ENCODE peak calls at places on chromosomes 5 and 9, in eight cellular contexts. K, V, Y, P, C, E, W and Q are unnamed samples.

GRCh38 chr5:31833005-31833404 is 194.1 kb downstream of the PDZD2 start:
- DNase-seq in K (no peak), V (no peak), Y (no peak), P (no peak), C (no peak), E (no peak), W (no peak), Q (no peak)

GRCh38 chr9:93325307-93326035 is 126.0 kb upstream of the FAM120A start:
- DNase-seq in K (no peak), V (no peak), Y (no peak), P (no peak), C (no peak), E (no peak), W (no peak), Q (no peak)

GRCh38 chr5:36079200-36079761 is 12.6 kb upstream of the UGT3A2 start:
- DNase-seq in K (peak), V (no peak), Y (no peak), P (no peak), C (peak), E (no peak), W (peak), Q (no peak)

GRCh38 chr5:180111273-180111695 is 39.7 kb upstream of the RNF130 start:
- DNase-seq in K (no peak), V (no peak), Y (no peak), P (peak), C (no peak), E (no peak), W (no peak), Q (no peak)

GRCh38 chr5:133032852-133033742 is 6.7 kb upstream of the ZCCHC10 start:
- DNase-seq in K (no peak), V (no peak), Y (no peak), P (no peak), C (peak), E (no peak), W (peak), Q (no peak)

GRCh38 chr9:70389642-70390266 is 24.7 kb downstream of the KLF9 start:
- DNase-seq in K (no peak), V (no peak), Y (no peak), P (no peak), C (no peak), E (no peak), W (no peak), Q (no peak)

GRCh38 chr5:61301820-61302563 is 30.1 kb upstream of the ZSWIM6 start:
- DNase-seq in K (peak), V (no peak), Y (peak), P (no peak), C (no peak), E (no peak), W (no peak), Q (no peak)

GRCh38 chr5:75509956-75510355 is 1.5 kb downstream of the CERT1 start:
- DNase-seq in K (no peak), V (no peak), Y (no peak), P (no peak), C (no peak), E (no peak), W (no peak), Q (no peak)

GRCh38 chr5:87826507-87826906 is 413.8 kb upstream of the CCNH start:
- DNase-seq in K (no peak), V (no peak), Y (no peak), P (no peak), C (no peak), E (no peak), W (no peak), Q (no peak)

GRCh38 chr5:6029811-6030271 is 348.5 kb downstream of the MED10 start:
- DNase-seq in K (no peak), V (no peak), Y (no peak), P (no peak), C (no peak), E (no peak), W (no peak), Q (no peak)

GRCh38 chr9:13841801-13842462 is 472.0 kb downstream of the NFIB start:
- DNase-seq in K (no peak), V (no peak), Y (no peak), P (no peak), C (peak), E (no peak), W (no peak), Q (no peak)

GRCh38 chr5:3511774-3512173 is 83.9 kb upstream of the IRX1 start:
- DNase-seq in K (no peak), V (no peak), Y (no peak), P (no peak), C (no peak), E (no peak), W (no peak), Q (no peak)

GRCh38 chr5:146291421-146292074 is 47.1 kb upstream of the POU4F3 start:
- DNase-seq in K (peak), V (no peak), Y (no peak), P (no peak), C (peak), E (no peak), W (peak), Q (no peak)

GRCh38 chr5:174315471-174315870 is 270.0 kb downstream of the NSG2 start:
- DNase-seq in K (no peak), V (no peak), Y (no peak), P (no peak), C (no peak), E (no peak), W (no peak), Q (no peak)

GRCh38 chr5:31021181-31021624 is 172.3 kb upstream of the CDH6 start:
- DNase-seq in K (no peak), V (no peak), Y (no peak), P (no peak), C (no peak), E (no peak), W (no peak), Q (no peak)

GRCh38 chr9:70901013-70901412 is 220.4 kb downstream of the TRPM3 start:
- DNase-seq in K (no peak), V (no peak), Y (no peak), P (no peak), C (no peak), E (no peak), W (no peak), Q (no peak)

DNA sequence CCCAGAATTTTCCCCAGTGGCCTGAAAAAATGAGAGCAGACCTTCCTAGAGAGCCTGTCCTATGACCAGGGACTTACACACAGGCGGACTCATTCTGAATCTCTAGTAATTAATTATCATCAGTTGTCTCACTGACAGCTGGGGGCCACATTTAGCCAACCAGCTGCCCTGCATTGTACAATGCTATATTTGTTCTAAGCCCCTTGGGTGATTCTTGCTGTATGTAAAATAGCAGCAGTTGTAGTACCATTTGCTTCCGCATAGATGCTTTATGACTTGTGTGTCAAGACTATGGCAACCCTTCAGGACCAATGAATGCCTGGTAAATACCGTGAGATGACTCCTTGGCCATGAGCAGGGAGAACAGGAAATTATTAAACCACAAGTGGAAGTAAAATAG is 415.4 kb upstream of the SEMA6A start:
- DNase-seq in K (no peak), V (no peak), Y (no peak), P (no peak), C (peak), E (no peak), W (no peak), Q (no peak)
- TF ChIP-seq CTCF in K (no peak), V (no peak), Y (no peak), P (no peak), C (no peak), E (no peak), W (no peak), Q (no peak)

GRCh38 chr9:121269030-121269887 is 1.3 kb downstream of the GSN start:
- DNase-seq in K (no peak), V (no peak), Y (no peak), P (no peak), C (peak), E (peak), W (no peak), Q (no peak)

GRCh38 chr9:121268598-121269029 is 652 bp downstream of the GSN start:
- DNase-seq in K (no peak), V (no peak), Y (no peak), P (no peak), C (no peak), E (no peak), W (no peak), Q (no peak)

GRCh38 chr9:121266906-121267650 is 884 bp upstream of the GSN start:
- DNase-seq in K (no peak), V (no peak), Y (no peak), P (no peak), C (no peak), E (no peak), W (no peak), Q (no peak)

GRCh38 chr9:121266356-121266755 is 1.6 kb upstream of the GSN start:
- DNase-seq in K (no peak), V (no peak), Y (no peak), P (no peak), C (no peak), E (no peak), W (no peak), Q (no peak)

DNA sequence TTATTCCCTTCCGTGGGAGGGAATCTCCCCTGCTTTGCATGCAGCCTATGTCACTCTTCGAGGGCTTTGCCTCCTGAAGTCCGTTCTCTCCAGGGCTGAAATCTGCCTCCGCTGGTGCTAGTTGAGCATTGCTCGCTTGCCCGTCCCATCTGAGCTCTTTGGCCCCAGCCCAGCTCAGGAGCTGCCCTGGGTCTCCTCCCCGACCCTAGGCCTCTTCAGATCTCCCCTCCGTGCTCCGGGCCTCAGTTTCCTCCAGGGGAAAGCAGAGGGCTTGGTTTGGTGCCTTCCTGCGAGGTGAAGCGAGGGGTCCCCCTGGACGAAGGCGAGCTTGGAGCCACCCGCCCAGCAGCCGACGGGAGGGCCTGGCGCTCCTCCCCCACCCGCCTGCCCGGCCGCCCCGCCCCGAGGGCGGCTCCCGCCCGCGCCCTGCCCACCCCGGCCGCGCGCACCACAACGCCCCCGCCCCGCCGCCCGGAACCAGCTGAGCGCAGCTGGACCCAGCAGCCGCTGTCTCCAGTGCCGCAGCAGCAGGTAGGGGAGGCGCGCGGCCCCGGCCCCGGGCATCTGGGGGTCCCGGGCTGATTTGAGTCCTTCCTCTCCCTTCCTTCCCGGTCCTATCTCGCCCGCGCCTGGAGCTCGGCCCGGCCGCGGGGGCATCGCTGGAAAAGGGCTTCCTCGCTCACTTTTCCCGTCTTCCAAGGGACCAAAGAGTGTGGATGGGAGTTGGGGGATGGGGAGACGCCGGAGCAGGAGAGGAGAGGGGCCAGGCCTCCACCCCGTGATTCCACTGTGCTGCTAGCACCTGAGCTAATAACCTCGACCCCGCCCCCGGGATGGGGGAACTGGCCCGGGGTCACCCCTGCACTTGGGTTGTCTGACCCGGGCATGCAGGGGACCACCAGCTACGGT is at the start of gene GSN:
- DNase-seq in K (no peak), V (peak), Y (no peak), P (peak), C (peak), E (peak), W (peak), Q (peak)
- TF ChIP-seq CTCF in K (no peak), V (no peak), Y (peak), P (no peak), C (no peak), E (peak), W (no peak), Q (no peak)

GRCh38 chr5:58965677-58966414 is 383.0 kb downstream of the RAB3C start:
- DNase-seq in K (no peak), V (no peak), Y (no peak), P (no peak), C (peak), E (no peak), W (no peak), Q (no peak)
- TF ChIP-seq CTCF in K (no peak), V (no peak), Y (no peak), P (no peak), C (peak), E (no peak), W (no peak), Q (peak)

DNA sequence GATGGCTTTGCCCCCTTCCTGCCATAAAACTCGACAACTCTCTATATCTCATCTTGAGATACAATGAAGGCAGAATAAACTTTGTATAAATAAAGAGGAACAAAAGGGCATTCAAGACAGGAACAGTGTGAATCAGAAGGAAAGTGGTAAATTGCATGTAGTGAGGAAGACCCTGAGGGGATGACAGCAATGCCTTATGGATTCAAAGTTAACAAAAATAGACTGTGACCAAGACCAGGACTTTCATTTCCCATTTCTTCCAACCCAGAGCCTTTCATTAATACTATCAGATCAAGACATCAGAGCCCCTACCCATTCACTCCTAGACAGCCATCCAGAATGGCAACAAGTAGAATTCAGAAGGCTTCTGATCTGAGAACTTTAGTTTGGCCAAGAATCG is 46.4 kb upstream of the ZNF462 start:
- DNase-seq in K (no peak), V (no peak), Y (no peak), P (no peak), C (no peak), E (no peak), W (no peak), Q (no peak)
- TF ChIP-seq CTCF in K (no peak), V (no peak), Y (no peak), P (no peak), C (no peak), E (no peak), W (no peak), Q (no peak)

DNA sequence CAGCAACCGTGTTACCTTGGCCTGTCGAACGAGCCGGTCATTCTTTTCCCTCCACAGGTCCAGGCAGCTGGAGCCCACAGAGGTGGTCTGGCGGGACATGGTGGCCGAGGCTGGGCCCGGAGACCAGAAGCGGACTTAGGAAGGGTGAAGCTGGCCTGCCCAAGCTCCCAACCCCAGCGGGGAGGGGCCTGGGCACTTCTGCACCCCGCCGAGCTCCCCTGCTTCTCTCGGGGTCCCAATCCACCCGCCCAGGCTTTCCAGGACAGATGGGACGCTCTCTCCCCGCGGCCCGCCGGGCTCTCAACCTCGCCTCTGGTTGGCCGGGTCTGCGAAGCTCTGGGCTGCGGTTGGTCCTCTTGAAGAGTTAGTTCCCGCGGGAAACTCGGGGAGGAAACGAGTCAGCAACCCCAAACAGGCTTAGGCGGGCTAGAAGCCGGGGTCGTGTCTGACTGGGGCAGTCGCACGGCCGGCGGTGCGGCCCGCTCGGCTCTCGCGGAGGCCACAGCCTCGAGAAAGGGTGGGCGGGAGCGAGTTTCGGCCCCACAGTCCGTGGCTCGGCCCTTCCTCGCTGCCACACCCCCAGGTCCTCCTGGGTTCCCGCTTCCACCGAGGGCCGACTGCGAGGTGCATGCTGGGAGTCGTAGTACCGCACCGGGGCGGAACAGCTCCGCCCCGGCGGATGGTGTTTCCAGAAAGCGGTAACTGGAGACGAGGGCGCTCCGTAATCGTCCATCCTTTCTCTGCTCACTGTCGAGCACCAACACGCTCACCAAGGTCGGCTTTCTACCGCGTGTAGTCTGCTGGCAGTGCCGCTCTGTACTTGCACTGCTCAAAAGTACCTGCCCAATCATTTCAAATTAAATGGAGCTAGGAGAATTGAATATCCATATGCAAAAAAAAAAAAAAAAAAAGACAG is at the start of gene FANCG:
- DNase-seq in K (peak), V (peak), Y (peak), P (peak), C (peak), E (peak), W (peak), Q (peak)
- TF ChIP-seq CTCF in K (no peak), V (no peak), Y (no peak), P (peak), C (no peak), E (peak), W (no peak), Q (no peak)

GRCh38 chr5:44603496-44604272 is 205.1 kb upstream of the MRPS30 start:
- DNase-seq in K (peak), V (no peak), Y (no peak), P (no peak), C (peak), E (no peak), W (no peak), Q (no peak)
- TF ChIP-seq CTCF in K (peak), V (no peak), Y (no peak), P (no peak), C (peak), E (no peak), W (no peak), Q (no peak)

GRCh38 chr9:131046093-131046380 is 37.1 kb downstream of the LAMC3 start:
- DNase-seq in K (no peak), V (no peak), Y (no peak), P (no peak), C (no peak), E (no peak), W (no peak), Q (no peak)
- TF ChIP-seq CTCF in K (no peak), V (no peak), Y (no peak), P (no peak), C (no peak), E (no peak), W (no peak), Q (no peak)